ENCODE peak calls at places on chromosomes 12 and 14, in six cellular contexts. L is HuH-7.5; R is astrocyte of the spinal cord; W is NCI-H2107; J is stimulated activated naive B cell treated with anti-CD40 and anti-IgM and Interleukin-4, amounts not matched to agents 10 μg/mL and 1 μg/mL and 100 μg/mL, for 72 hours; X is head of caudate nucleus. G is an unnamed sample.

GRCh38 chr12:9024512-9024911 is 35.2 kb downstream of the KLRG1 start:
- DNase-seq in L (no peak), R (no peak), W (no peak), J (no peak), X (no peak), G (no peak)

GRCh38 chr12:66688836-66689439 is 10.1 kb upstream of the GRIP1 start:
- DNase-seq in L (peak), R (peak), W (no peak), J (peak), X (peak), G (no peak)

GRCh38 chr14:55665067-55665700 is 85.2 kb downstream of the KTN1 start:
- DNase-seq in L (no peak), R (peak), W (no peak), J (no peak), X (no peak), G (no peak)

GRCh38 chr14:101400815-101401214 is 160.5 kb upstream of the DIO3 start:
- DNase-seq in L (no peak), R (no peak), W (no peak), J (no peak), X (peak), G (no peak)

GRCh38 chr14:22748691-22749090 is 17.8 kb upstream of the OXA1L start:
- DNase-seq in L (no peak), R (no peak), W (no peak), J (peak), X (no peak), G (no peak)

GRCh38 chr12:95130096-95130495 is 56.7 kb upstream of the NR2C1 start:
- DNase-seq in L (no peak), R (peak), W (no peak), J (no peak), X (no peak), G (no peak)

GRCh38 chr12:57657744-57658143 is 24.7 kb upstream of the B4GALNT1 start:
- DNase-seq in L (no peak), R (no peak), W (no peak), J (no peak), X (peak), G (no peak)

GRCh38 chr14:87628129-87628528 is 364.9 kb downstream of the GALC start:
- DNase-seq in L (no peak), R (peak), W (no peak), J (no peak), X (peak), G (peak)

GRCh38 chr12:51322452-51322851 is 1.5 kb downstream of the BIN2 start:
- DNase-seq in L (no peak), R (no peak), W (no peak), J (no peak), X (no peak), G (no peak)

GRCh38 chr12:121323908-121324307 is 27.4 kb upstream of the CAMKK2 start:
- DNase-seq in L (no peak), R (no peak), W (no peak), J (no peak), X (no peak), G (no peak)

GRCh38 chr12:124001343-124001742 is 28.3 kb downstream of the ZNF664 start:
- DNase-seq in L (no peak), R (no peak), W (no peak), J (no peak), X (no peak), G (no peak)

GRCh38 chr12:50326636-50327284 is 43.4 kb upstream of the LIMA1 start:
- DNase-seq in L (no peak), R (peak), W (no peak), J (no peak), X (peak), G (no peak)

GRCh38 chr14:56814468-56815074 is 4.3 kb upstream of the OTX2 start:
- DNase-seq in L (no peak), R (no peak), W (no peak), J (no peak), X (no peak), G (no peak)

GRCh38 chr14:22070119-22070982 is 396.7 kb upstream of the OR4E1 start:
- DNase-seq in L (no peak), R (no peak), W (no peak), J (no peak), X (no peak), G (no peak)

GRCh38 chr12:12628013-12628412 is 16.3 kb downstream of the CREBL2 start:
- DNase-seq in L (no peak), R (no peak), W (no peak), J (no peak), X (no peak), G (no peak)

GRCh38 chr12:12686472-12686871 is 9.5 kb downstream of the GPR19 start:
- DNase-seq in L (no peak), R (no peak), W (no peak), J (no peak), X (no peak), G (no peak)